ENCODE peak calls at places on chromosomes 12 and 14, in seven cellular contexts. P, C, D, R, X, L and E are unnamed samples. For H3K27me3, the result is how much of the 10 kb centered on the place peaks cover.

GRCh38 chr14:105147701-105148603 is 20.6 kb downstream of the JAG2 start:
- DNase-seq in L (peak), D (no peak), P (no peak), R (no peak), X (no peak), C (no peak), E (no peak)

GRCh38 chr14:67951529-67952120 is 132.0 kb downstream of the RAD51B start:
- DNase-seq in L (no peak), X (no peak), C (no peak), P (no peak), R (no peak), D (peak), E (no peak)

GRCh38 chr12:67413577-67413976 is 144.4 kb downstream of the CAND1 start:
- DNase-seq in C (no peak), R (no peak), P (no peak), L (no peak), D (no peak), X (no peak), E (no peak)

GRCh38 chr12:17456486-17456885 is 633.5 kb downstream of the RERGL start:
- DNase-seq in L (no peak), C (no peak), X (no peak), D (no peak), P (no peak), R (no peak), E (no peak)

GRCh38 chr12:45348986-45349385 is 133.1 kb downstream of the ANO6 start:
- DNase-seq in P (no peak), X (no peak), R (no peak), D (no peak), L (no peak), C (no peak), E (no peak)

GRCh38 chr14:62734831-62735230 is 310.4 kb downstream of the KCNH5 start:
- DNase-seq in R (no peak), P (no peak), C (no peak), X (no peak), D (no peak), L (no peak), E (no peak)

GRCh38 chr12:42944516-42944915 is 355.0 kb upstream of the PRICKLE1 start:
- DNase-seq in X (no peak), L (no peak), P (no peak), D (no peak), R (no peak), C (no peak), E (no peak)

GRCh38 chr12:99767809-99768208 is 120.3 kb downstream of the GARIN6 start:
- DNase-seq in D (peak), C (no peak), X (no peak), R (no peak), L (no peak), P (peak), E (no peak)

GRCh38 chr12:95700316-95700785 is 90.2 kb downstream of the NTN4 start:
- DNase-seq in R (no peak), P (no peak), D (peak), L (no peak), X (no peak), C (no peak), E (no peak)

GRCh38 chr12:3275171-3276041 is 198.2 kb downstream of the TSPAN9 start:
- DNase-seq in L (peak), X (peak), D (peak), R (no peak), P (peak), C (peak), E (peak)

GRCh38 chr14:35374273-35374681 is 30.3 kb downstream of the NFKBIA start:
- DNase-seq in P (peak), X (no peak), D (peak), L (no peak), R (no peak), C (no peak), E (no peak)

GRCh38 chr14:100866666-100867630 is 36.6 kb downstream of the RTL1 start:
- DNase-seq in X (peak), L (peak), R (no peak), C (peak), P (no peak), D (no peak), E (no peak)

GRCh38 chr12:4280351-4281163 is 7.0 kb downstream of the CCND2 start:
- DNase-seq in C (peak), X (no peak), P (no peak), R (no peak), L (peak), D (no peak), E (no peak)

GRCh38 chr12:52907092-52907810 is 2.4 kb upstream of the KRT8 start:
- DNase-seq in C (no peak), L (peak), P (peak), R (no peak), D (no peak), X (peak), E (peak)

GRCh38 chr12:54561164-54561563 is 11.8 kb downstream of the PDE1B start:
- DNase-seq in C (peak), X (no peak), D (no peak), L (peak), R (no peak), P (no peak), E (no peak)

GRCh38 chr12:32010631-32011030 is 51.4 kb downstream of the RESF1 start:
- DNase-seq in D (no peak), P (no peak), C (no peak), X (no peak), R (no peak), L (no peak), E (no peak)

GRCh38 chr12:49787672-49788071 is 40.5 kb downstream of the NCKAP5L start:
- DNase-seq in D (no peak), C (no peak), R (no peak), X (no peak), P (no peak), L (no peak), E (no peak)

GRCh38 chr12:49791156-49791555 is 37.1 kb downstream of the NCKAP5L start:
- DNase-seq in R (no peak), P (no peak), X (no peak), L (no peak), C (no peak), D (no peak), E (no peak)

GRCh38 chr12:49791700-49792099 is 36.5 kb downstream of the NCKAP5L start:
- DNase-seq in X (no peak), P (no peak), R (no peak), L (no peak), C (no peak), D (no peak), E (no peak)

GRCh38 chr12:49790741-49791140 is 37.5 kb downstream of the NCKAP5L start:
- DNase-seq in P (no peak), C (no peak), R (no peak), X (no peak), D (no peak), L (no peak), E (no peak)

GRCh38 chr12:49789992-49790391 is 38.2 kb downstream of the NCKAP5L start:
- DNase-seq in L (no peak), C (no peak), P (peak), R (no peak), X (no peak), D (no peak), E (no peak)
- H3K27me3 ChIP-seq in L (under half), C (under half), P (under half), R (under half), X (under half), D (under half), E (under half)

GRCh38 chr14:90827919-90828610 is 11.8 kb upstream of the TTC7B start:
- DNase-seq in L (peak), R (peak), X (peak), D (peak), P (peak), C (peak), E (peak)
- TF ChIP-seq POLR2A in L (no peak), R (peak), X (no peak), D (no peak), P (peak), C (peak), E (peak)

GRCh38 chr14:96086574-96087077 is 47.5 kb downstream of the C14orf132 start:
- DNase-seq in D (peak), X (peak), R (no peak), L (no peak), P (no peak), C (no peak), E (no peak)
- TF ChIP-seq CTCF in D (peak), X (no peak), R (no peak), L (no peak), P (no peak), C (no peak), E (no peak)

GRCh38 chr12:57759360-57759980 is 4.6 kb downstream of the MARCHF9 start:
- DNase-seq in X (no peak), R (no peak), L (no peak), D (no peak), P (no peak), C (no peak), E (no peak)

GRCh38 chr12:57756406-57757341 is 1.8 kb downstream of the MARCHF9 start:
- DNase-seq in D (no peak), R (no peak), P (no peak), C (no peak), L (no peak), X (no peak), E (no peak)

GRCh38 chr12:57755454-57756372 is 810 bp downstream of the MARCHF9 start:
- DNase-seq in C (peak), X (no peak), R (no peak), D (no peak), P (no peak), L (peak), E (peak)

GRCh38 chr12:57758566-57759359 is 3.9 kb downstream of the MARCHF9 start:
- DNase-seq in X (no peak), D (no peak), L (no peak), P (no peak), C (no peak), R (no peak), E (no peak)

DNA sequence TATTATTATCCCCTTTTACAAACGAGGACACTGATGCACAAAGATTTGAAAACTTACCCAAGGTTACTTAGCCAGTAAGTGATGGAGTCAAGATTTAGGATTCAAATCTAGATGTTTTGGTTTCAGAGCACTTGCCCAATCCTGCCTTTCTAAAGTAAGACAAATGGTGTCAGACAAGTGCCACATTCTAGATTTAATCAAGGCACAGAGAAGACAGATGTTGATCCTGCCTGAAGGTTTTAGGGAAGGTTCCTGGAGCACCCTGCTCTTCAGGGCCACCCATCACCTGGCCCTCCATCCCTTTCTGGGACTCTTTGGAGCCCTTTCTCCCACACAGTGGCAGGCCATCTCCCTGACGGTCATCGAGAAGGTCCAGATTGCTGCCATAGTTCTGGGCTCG is 2.9 kb downstream of the MARCHF9 start:
- DNase-seq in D (no peak), P (no peak), L (no peak), R (no peak), X (no peak), C (no peak), E (no peak)
- H3K27me3 ChIP-seq in D (under half), P (under half), L (under half), R (under half), X (under half), C (under half), E (under half)

GRCh38 chr12:12559699-12560296 is 2.9 kb downstream of the DUSP16 start:
- DNase-seq in D (no peak), L (no peak), C (no peak), P (no peak), R (no peak), X (no peak), E (no peak)

GRCh38 chr12:12555656-12556055 is 7.0 kb downstream of the DUSP16 start:
- DNase-seq in L (no peak), X (no peak), P (no peak), C (no peak), R (no peak), D (no peak), E (no peak)

GRCh38 chr12:12560587-12561304 is 1.9 kb downstream of the DUSP16 start:
- DNase-seq in X (no peak), R (no peak), L (no peak), P (peak), C (peak), D (peak), E (no peak)

GRCh38 chr12:12557733-12558132 is 4.9 kb downstream of the DUSP16 start:
- DNase-seq in C (no peak), X (no peak), R (no peak), D (no peak), L (no peak), P (no peak), E (no peak)

DNA sequence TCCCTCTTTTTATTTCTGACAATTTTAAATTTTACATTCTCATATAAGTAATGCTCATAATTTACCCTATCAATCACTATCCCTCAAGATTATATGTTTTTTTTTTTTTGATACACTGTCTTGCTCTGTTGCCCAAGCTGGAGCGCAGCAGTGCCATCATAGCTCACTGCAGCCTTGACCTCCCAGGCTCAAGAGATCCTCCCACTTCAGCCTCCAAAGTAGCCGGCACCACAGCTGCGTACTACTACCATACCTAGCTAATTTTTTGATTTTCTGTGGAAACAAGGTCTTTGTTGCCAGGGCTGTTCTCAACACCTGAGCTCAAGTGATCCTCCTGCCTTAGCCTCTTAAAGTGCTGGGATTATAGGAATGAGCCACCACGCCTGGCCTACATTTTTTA is 4.4 kb downstream of the DUSP16 start:
- DNase-seq in C (no peak), L (no peak), X (no peak), P (no peak), R (no peak), D (no peak), E (no peak)
- TF ChIP-seq POLR2A in C (no peak), L (no peak), X (no peak), P (no peak), R (no peak), D (no peak), E (no peak)

GRCh38 chr12:58931518-58931917 is 11.2 kb upstream of the LRIG3 start:
- DNase-seq in D (no peak), X (no peak), C (no peak), P (no peak), R (no peak), L (no peak), E (no peak)
- TF ChIP-seq CTCF in D (no peak), X (no peak), C (no peak), P (no peak), R (no peak), L (no peak), E (no peak)

GRCh38 chr14:76376001-76376404 is at the start of gene ESRRB:
- DNase-seq in D (peak), X (no peak), C (no peak), L (no peak), P (peak), R (no peak), E (no peak)
- H3K27me3 ChIP-seq in D (half or more), X (under half), C (under half), L (under half), P (half or more), R (half or more), E (under half)

GRCh38 chr12:46371718-46372130 is 849 bp downstream of the SLC38A2 start:
- DNase-seq in D (peak), P (no peak), C (peak), L (peak), R (peak), X (peak), E (peak)

GRCh38 chr12:46373303-46374182 is 970 bp upstream of the SLC38A2 start:
- DNase-seq in R (no peak), X (peak), P (peak), C (peak), L (peak), D (peak), E (peak)

GRCh38 chr12:46374286-46374685 is 1.7 kb upstream of the SLC38A2 start:
- DNase-seq in P (no peak), L (no peak), C (no peak), X (no peak), R (no peak), D (no peak), E (no peak)

GRCh38 chr12:46372131-46372851 is at the start of gene SLC38A2:
- DNase-seq in X (peak), L (peak), D (peak), P (peak), C (peak), R (peak), E (peak)

GRCh38 chr12:46372852-46373302 is 304 bp upstream of the SLC38A2 start:
- DNase-seq in P (no peak), X (no peak), R (no peak), D (no peak), C (no peak), L (no peak), E (no peak)
- TF ChIP-seq POLR2A in P (no peak), X (no peak), R (no peak), D (no peak), C (peak), L (no peak), E (no peak)

GRCh38 chr12:14514154-14514842 is 53.4 kb downstream of the PLBD1 start:
- DNase-seq in D (peak), P (no peak), R (no peak), X (no peak), L (peak), C (no peak), E (no peak)
- TF ChIP-seq CTCF in D (peak), P (no peak), R (peak), X (peak), L (peak), C (no peak), E (peak)

GRCh38 chr12:132229423-132229760 is 85.1 kb downstream of the NOC4L start:
- DNase-seq in X (no peak), R (no peak), D (no peak), L (no peak), P (no peak), C (no peak), E (no peak)

GRCh38 chr12:132230381-132230780 is 86.1 kb downstream of the NOC4L start:
- DNase-seq in D (no peak), P (no peak), X (no peak), L (peak), C (no peak), R (no peak), E (no peak)

GRCh38 chr12:132228535-132229422 is 84.5 kb downstream of the NOC4L start:
- DNase-seq in D (no peak), L (no peak), C (no peak), P (no peak), X (no peak), R (no peak), E (no peak)

GRCh38 chr12:132227782-132228417 is 83.6 kb downstream of the NOC4L start:
- DNase-seq in D (no peak), P (no peak), C (no peak), R (no peak), X (no peak), L (no peak), E (no peak)

GRCh38 chr12:132229926-132230325 is 85.7 kb downstream of the NOC4L start:
- DNase-seq in L (no peak), P (no peak), X (no peak), R (no peak), C (no peak), D (no peak), E (no peak)
- H3K27me3 ChIP-seq in L (under half), P (under half), X (under half), R (half or more), C (under half), D (under half), E (under half)